ENCODE peak calls at places on chromosomes 1 and 21, in ten cellular contexts. L is naive thymus-derived CD4-positive, alpha-beta T cell; K is right lobe of liver; B is T-cell; P is left cardiac atrium; D is stimulated activated naive CD8-positive, alpha-beta T cell treated with anti-CD3 and anti-CD28 coated beads, Interleukin-15, amount 100 ng/mL, for 72 hours; W is Right ventricle myocardium inferior; N is right cardiac atrium; T is Right ventricle myocardium superior; Z is gastroesophageal sphincter. C is an unnamed sample.

GRCh38 chr1:204408074-204408507 is 3.5 kb downstream of the PPP1R15B start:
- ATAC-seq in D (no peak), W (no peak), P (no peak), T (no peak), Z (no peak), N (no peak), L (no peak), K (no peak), B (no peak), C (no peak)

GRCh38 chr1:156767879-156768608 is 709 bp downstream of the PRCC start:
- ATAC-seq in B (peak; percentile 4), P (peak; percentile 19), Z (no peak), N (peak; percentile 7), W (peak; percentile 6), L (no peak), T (peak; percentile 14), K (peak; percentile 1), D (peak; percentile 24), C (peak; percentile 16)

GRCh38 chr1:31426249-31426922 is 13.4 kb downstream of the SERINC2 start:
- ATAC-seq in Z (no peak), N (no peak), D (no peak), L (no peak), B (no peak), P (no peak), K (no peak), T (no peak), W (no peak), C (no peak)

GRCh38 chr1:179822107-179822506 is 55.5 kb downstream of the TOR1AIP2 start:
- ATAC-seq in W (no peak), B (no peak), Z (no peak), T (no peak), P (no peak), N (no peak), D (no peak), L (no peak), K (no peak), C (no peak)

GRCh38 chr1:77831566-77831965 is 52.1 kb downstream of the MIGA1 start:
- ATAC-seq in Z (no peak), L (no peak), P (no peak), B (no peak), N (no peak), W (no peak), T (no peak), K (no peak), D (no peak), C (no peak)

GRCh38 chr1:119467857-119468666 is 38.9 kb upstream of the HSD3B1 start:
- ATAC-seq in P (no peak), K (peak; percentile 91), T (no peak), N (peak; percentile 31), W (no peak), B (no peak), D (no peak), Z (peak; percentile 60), L (no peak), C (no peak)

GRCh38 chr1:116462722-116463121 is 89.7 kb downstream of the ATP1A1 start:
- ATAC-seq in B (no peak), W (no peak), Z (no peak), D (no peak), K (no peak), P (no peak), N (no peak), L (no peak), T (no peak), C (no peak)

GRCh38 chr1:230735447-230735846 is 11.7 kb upstream of the CAPN9 start:
- ATAC-seq in L (no peak), N (no peak), D (no peak), W (no peak), P (no peak), Z (no peak), B (no peak), K (no peak), T (no peak), C (no peak)

GRCh38 chr1:36948147-36948546 is 86.2 kb downstream of the GRIK3 start:
- ATAC-seq in B (no peak), W (no peak), Z (no peak), P (no peak), T (no peak), K (no peak), D (no peak), N (no peak), L (no peak), C (no peak)

GRCh38 chr1:150385537-150386445 is 21.8 kb downstream of the RPRD2 start:
- ATAC-seq in K (no peak), Z (no peak), L (no peak), N (no peak), B (no peak), P (no peak), D (peak; percentile 95), W (no peak), T (no peak), C (peak; percentile 93)

GRCh38 chr1:55329826-55330432 is 114.8 kb upstream of the USP24 start:
- ATAC-seq in W (no peak), T (no peak), D (no peak), L (no peak), P (no peak), K (no peak), B (no peak), N (no peak), Z (no peak), C (no peak)

GRCh38 chr1:202078211-202078610 is 44.5 kb upstream of the GPR37L1 start:
- ATAC-seq in W (no peak), K (no peak), T (no peak), B (no peak), N (no peak), D (no peak), Z (no peak), L (no peak), P (no peak), C (no peak)

GRCh38 chr1:231724876-231725647 is 98.5 kb downstream of the DISC1 start:
- ATAC-seq in L (peak; percentile 65), D (no peak), K (peak; percentile 36), B (no peak), W (peak; percentile 47), N (peak; percentile 35), P (peak; percentile 71), Z (no peak), T (peak; percentile 56), C (peak; percentile 51)

GRCh38 chr1:8412183-8412831 is 94.4 kb downstream of the SLC45A1 start:
- ATAC-seq in T (peak; percentile 32), N (peak; percentile 54), Z (peak; percentile 73), W (peak; percentile 43), D (no peak), L (no peak), B (no peak), K (peak; percentile 39), P (peak; percentile 81), C (no peak)

GRCh38 chr21:36656138-36656537 is 42.8 kb upstream of the SIM2 start:
- ATAC-seq in Z (no peak), B (no peak), L (no peak), D (no peak), P (no peak), K (no peak), T (no peak), W (no peak), N (no peak), C (no peak)

GRCh38 chr1:234647758-234648157 is 37.8 kb upstream of the IRF2BP2 start:
- ATAC-seq in N (no peak), W (no peak), T (no peak), P (peak; percentile 82), K (no peak), B (no peak), L (no peak), D (no peak), Z (no peak), C (peak; percentile 39)

GRCh38 chr1:204889681-204890373 is 19.2 kb downstream of the NFASC start:
- ATAC-seq in W (peak; percentile 74), L (no peak), B (no peak), T (peak; percentile 89), P (peak; percentile 73), Z (no peak), K (no peak), N (peak; percentile 78), D (no peak), C (no peak)

GRCh38 chr21:32702702-32703101 is 25.1 kb downstream of the SYNJ1 start:
- ATAC-seq in T (no peak), W (no peak), Z (no peak), D (no peak), K (no peak), L (peak; percentile 32), P (peak; percentile 40), N (no peak), B (no peak), C (peak; percentile 72)

GRCh38 chr1:162823231-162823630 is 32.7 kb downstream of the HSD17B7 start:
- ATAC-seq in T (no peak), D (peak; percentile 86), L (peak; percentile 57), B (peak; percentile 75), W (no peak), N (no peak), Z (no peak), K (no peak), P (no peak), C (peak; percentile 84)

GRCh38 chr1:92834617-92835016 is 2.8 kb downstream of the RPL5 start:
- ATAC-seq in Z (no peak), T (no peak), K (no peak), P (no peak), D (no peak), L (no peak), W (no peak), B (no peak), N (no peak), C (no peak)

GRCh38 chr1:27686223-27686990 is 14.4 kb upstream of the IFI6 start:
- ATAC-seq in L (no peak), B (no peak), W (no peak), N (no peak), K (peak; percentile 29), Z (no peak), P (no peak), T (no peak), D (no peak), C (no peak)

GRCh38 chr1:155648207-155649147 is 38.5 kb downstream of the MSTO1 start:
- ATAC-seq in L (peak; percentile 67), W (peak; percentile 84), Z (peak; percentile 87), K (peak; percentile 95), B (no peak), D (peak; percentile 49), P (peak; percentile 94), N (peak; percentile 88), T (peak; percentile 77), C (peak; percentile 60)

GRCh38 chr1:178115260-178115659 is 21.4 kb downstream of the RASAL2 start:
- ATAC-seq in W (no peak), Z (no peak), T (no peak), B (no peak), N (no peak), L (no peak), K (no peak), D (no peak), P (no peak), C (no peak)

GRCh38 chr1:240122639-240123604 is 31.2 kb downstream of the FMN2 start:
- ATAC-seq in L (no peak), Z (no peak), K (no peak), N (no peak), D (no peak), W (no peak), B (no peak), P (no peak), T (no peak), C (no peak)

GRCh38 chr1:33163621-33164071 is 18.2 kb downstream of the TRIM62 start:
- ATAC-seq in B (no peak), K (no peak), L (no peak), D (no peak), Z (no peak), T (no peak), N (no peak), W (no peak), P (peak; percentile 16), C (no peak)

GRCh38 chr1:193065954-193066353 is 6.5 kb downstream of the RO60 start:
- ATAC-seq in B (no peak), N (no peak), Z (no peak), K (no peak), T (no peak), W (no peak), D (no peak), L (no peak), P (no peak), C (no peak)

GRCh38 chr1:198497326-198498220 is 42.9 kb downstream of the ATP6V1G3 start:
- ATAC-seq in P (peak; percentile 78), N (peak; percentile 40), L (no peak), Z (no peak), D (peak; percentile 42), W (peak; percentile 44), B (no peak), K (peak; percentile 31), T (no peak), C (peak; percentile 57)

GRCh38 chr1:33516428-33516827 is 44.0 kb downstream of the ZSCAN20 start:
- ATAC-seq in N (no peak), W (no peak), T (no peak), D (no peak), Z (no peak), K (no peak), L (no peak), P (no peak), B (no peak), C (no peak)